ENCODE peak calls at places on chromosome 16, in four cellular contexts. One of them, this sample, is unnamed.
A peak's percentile ranks its signal among the peaks of the same experiment; 100 is the strongest.

GRCh38 chr16:72992142-72992601 is 55.8 kb downstream of the ZFHX3 start:
- DNase-seq in activated T-cell treated with anti-CD3 and anti-CD28 coated beads for 48 hours: no peak
- DNase-seq in MV-4-11: no peak
- DNase-seq in LoVo: no peak
- DNase-seq in this sample: peak; percentile 78

GRCh38 chr16:66293207-66293735 is 73.2 kb upstream of the CDH5 start:
- DNase-seq in activated T-cell treated with anti-CD3 and anti-CD28 coated beads for 48 hours: no peak
- DNase-seq in MV-4-11: no peak
- DNase-seq in LoVo: no peak
- DNase-seq in this sample: no peak

GRCh38 chr16:86555763-86556130 is 712 bp upstream of the MTHFSD start:
- DNase-seq in activated T-cell treated with anti-CD3 and anti-CD28 coated beads for 48 hours: no peak
- DNase-seq in MV-4-11: no peak
- DNase-seq in LoVo: no peak
- DNase-seq in this sample: no peak

GRCh38 chr16:30953511-30954124 is 3.9 kb upstream of the SETD1A start:
- DNase-seq in activated T-cell treated with anti-CD3 and anti-CD28 coated beads for 48 hours: peak; percentile 61
- DNase-seq in MV-4-11: peak; percentile 75
- DNase-seq in LoVo: peak; percentile 23
- DNase-seq in this sample: peak; percentile 81

GRCh38 chr16:19524866-19525723 is 1.4 kb downstream of the CCP110 start:
- DNase-seq in activated T-cell treated with anti-CD3 and anti-CD28 coated beads for 48 hours: no peak
- DNase-seq in MV-4-11: no peak
- DNase-seq in LoVo: no peak
- DNase-seq in this sample: peak; percentile 46

GRCh38 chr16:28522792-28523191 is 16.0 kb downstream of the NUPR1 start:
- DNase-seq in activated T-cell treated with anti-CD3 and anti-CD28 coated beads for 48 hours: no peak
- DNase-seq in MV-4-11: no peak
- DNase-seq in LoVo: no peak
- DNase-seq in this sample: no peak

GRCh38 chr16:85124636-85125346 is 12.5 kb upstream of the CIBAR2 start:
- DNase-seq in activated T-cell treated with anti-CD3 and anti-CD28 coated beads for 48 hours: no peak
- DNase-seq in MV-4-11: no peak
- DNase-seq in LoVo: no peak
- DNase-seq in this sample: no peak

GRCh38 chr16:1960665-1961630 is 1.6 kb downstream of the NDUFB10 start:
- DNase-seq in activated T-cell treated with anti-CD3 and anti-CD28 coated beads for 48 hours: no peak
- DNase-seq in MV-4-11: peak; percentile 71
- DNase-seq in LoVo: peak; percentile 53
- DNase-seq in this sample: no peak

GRCh38 chr16:8999800-9000199 is 36.1 kb upstream of the USP7 start:
- DNase-seq in activated T-cell treated with anti-CD3 and anti-CD28 coated beads for 48 hours: no peak
- DNase-seq in MV-4-11: no peak
- DNase-seq in LoVo: no peak
- DNase-seq in this sample: no peak

GRCh38 chr16:67927131-67927941 is 4.3 kb downstream of the CTRL start:
- DNase-seq in activated T-cell treated with anti-CD3 and anti-CD28 coated beads for 48 hours: no peak
- DNase-seq in MV-4-11: no peak
- DNase-seq in LoVo: no peak
- DNase-seq in this sample: no peak

GRCh38 chr16:83420206-83420760 is 387.5 kb upstream of the HSBP1 start:
- DNase-seq in activated T-cell treated with anti-CD3 and anti-CD28 coated beads for 48 hours: no peak
- DNase-seq in MV-4-11: peak; percentile 58
- DNase-seq in LoVo: peak; percentile 18
- DNase-seq in this sample: peak; percentile 8

GRCh38 chr16:58020628-58021521 is 4.7 kb upstream of the MMP15 start:
- DNase-seq in activated T-cell treated with anti-CD3 and anti-CD28 coated beads for 48 hours: no peak
- DNase-seq in MV-4-11: peak; percentile 45
- DNase-seq in LoVo: no peak
- DNase-seq in this sample: peak; percentile 88

GRCh38 chr16:27285676-27286196 is 17.2 kb upstream of the NSMCE1 start:
- DNase-seq in activated T-cell treated with anti-CD3 and anti-CD28 coated beads for 48 hours: no peak
- DNase-seq in MV-4-11: peak; percentile 78
- DNase-seq in LoVo: no peak
- DNase-seq in this sample: no peak

GRCh38 chr16:1141201-1141600 is 11.7 kb upstream of the CACNA1H start:
- DNase-seq in activated T-cell treated with anti-CD3 and anti-CD28 coated beads for 48 hours: no peak
- DNase-seq in MV-4-11: no peak
- DNase-seq in LoVo: no peak
- DNase-seq in this sample: no peak

GRCh38 chr16:31064882-31065461 is 9.1 kb downstream of the ZNF668 start:
- DNase-seq in activated T-cell treated with anti-CD3 and anti-CD28 coated beads for 48 hours: no peak
- DNase-seq in MV-4-11: no peak
- DNase-seq in LoVo: peak; percentile 18
- DNase-seq in this sample: peak; percentile 55

GRCh38 chr16:84913315-84913714 is 93.5 kb downstream of the CRISPLD2 start:
- DNase-seq in activated T-cell treated with anti-CD3 and anti-CD28 coated beads for 48 hours: no peak
- DNase-seq in MV-4-11: no peak
- DNase-seq in LoVo: no peak
- DNase-seq in this sample: no peak